ENCODE peak calls at places on chromosomes 5 and 9, in four cellular contexts. H is DMS153, W is MCF 10A, P is cardiac muscle cell. V is an unnamed sample.

GRCh38 chr5:181053760-181054122 is 13.7 kb downstream of the BTNL9 start:
- DNase-seq in H (no peak), W (no peak), P (no peak), V (no peak)

GRCh38 chr5:170985486-170985885 is 123.7 kb downstream of the RANBP17 start:
- DNase-seq in H (no peak), W (no peak), P (no peak), V (peak)

GRCh38 chr5:16723821-16724220 is 107.0 kb upstream of the RETREG1 start:
- DNase-seq in H (no peak), W (no peak), P (no peak), V (no peak)

GRCh38 chr5:78657201-78657600 is 8.6 kb upstream of the LHFPL2 start:
- DNase-seq in H (no peak), W (no peak), P (no peak), V (no peak)

GRCh38 chr5:34606101-34606500 is 50.0 kb upstream of the RAI14 start:
- DNase-seq in H (no peak), W (no peak), P (no peak), V (no peak)

GRCh38 chr9:116691607-116692006 is 4.5 kb downstream of the TRIM32 start:
- DNase-seq in H (no peak), W (no peak), P (no peak), V (no peak)

GRCh38 chr5:115100556-115100955 is 69.2 kb downstream of the TRIM36 start:
- DNase-seq in H (no peak), W (peak), P (no peak), V (no peak)

GRCh38 chr9:715310-715709 is 126.2 kb upstream of the DMRT1 start:
- DNase-seq in H (no peak), W (no peak), P (no peak), V (no peak)

GRCh38 chr5:132408456-132408855 is 38.9 kb downstream of the SLC22A5 start:
- DNase-seq in H (no peak), W (no peak), P (no peak), V (no peak)

GRCh38 chr9:117092582-117092981 is 322.3 kb downstream of the ASTN2 start:
- DNase-seq in H (no peak), W (peak), P (peak), V (peak)

GRCh38 chr5:167684251-167684650 is 607.2 kb upstream of the WWC1 start:
- DNase-seq in H (no peak), W (peak), P (no peak), V (no peak)

GRCh38 chr5:133977858-133978257 is 9.4 kb upstream of the C5orf15 start:
- DNase-seq in H (no peak), W (no peak), P (no peak), V (no peak)

GRCh38 chr5:143524338-143524929 is 120.9 kb upstream of the NR3C1 start:
- DNase-seq in H (no peak), W (no peak), P (no peak), V (no peak)

GRCh38 chr9:91192785-91193657 is 168.7 kb downstream of the AUH start:
- DNase-seq in H (peak), W (peak), P (peak), V (peak)

GRCh38 chr5:157459715-157460599 is at the start of gene NIPAL4:
- DNase-seq in H (no peak), W (peak), P (peak), V (peak)

GRCh38 chr9:124011460-124012301 is at the start of gene LHX2:
- DNase-seq in H (peak), W (peak), P (peak), V (peak)

GRCh38 chr5:110769282-110769681 is 30.5 kb downstream of the SLC25A46 start:
- DNase-seq in H (no peak), W (peak), P (no peak), V (no peak)

GRCh38 chr5:119022017-119022745 is 33.8 kb upstream of the DTWD2 start:
- DNase-seq in H (no peak), W (peak), P (no peak), V (peak)

GRCh38 chr5:27396998-27397397 is 358.6 kb upstream of the CDH9 start:
- DNase-seq in H (no peak), W (no peak), P (no peak), V (no peak)

GRCh38 chr5:41337240-41337639 is 123.9 kb upstream of the C6 start:
- DNase-seq in H (no peak), W (no peak), P (no peak), V (no peak)

GRCh38 chr9:134501266-134502181 is 140.1 kb upstream of the COL5A1 start:
- DNase-seq in H (no peak), W (no peak), P (peak), V (no peak)

GRCh38 chr9:19201899-19202891 is 28.3 kb upstream of the DENND4C start:
- DNase-seq in H (peak), W (no peak), P (peak), V (no peak)

GRCh38 chr9:134955156-134955555 is 37.4 kb upstream of the FCN1 start:
- DNase-seq in H (no peak), W (no peak), P (no peak), V (no peak)

GRCh38 chr9:137027369-137028012 is 546 bp downstream of the ABCA2 start:
- DNase-seq in H (no peak), W (no peak), P (peak), V (peak)

GRCh38 chr5:119578937-119579336 is 50.4 kb upstream of the FAM170A start:
- DNase-seq in H (no peak), W (peak), P (peak), V (peak)

GRCh38 chr9:120383999-120384924 is 195.7 kb downstream of the CDK5RAP2 start:
- DNase-seq in H (no peak), W (no peak), P (no peak), V (peak)

GRCh38 chr5:57937025-57937424 is 454.4 kb upstream of the ACTBL2 start:
- DNase-seq in H (no peak), W (no peak), P (no peak), V (no peak)

GRCh38 chr9:33698267-33698666 is 97.1 kb upstream of the PRSS3 start:
- DNase-seq in H (no peak), W (peak), P (no peak), V (no peak)

GRCh38 chr9:15961217-15961616 is 408.4 kb downstream of the CCDC171 start:
- DNase-seq in H (no peak), W (no peak), P (no peak), V (peak)

GRCh38 chr5:132752581-132753125 is 5.4 kb downstream of the CCNI2 start:
- DNase-seq in H (no peak), W (no peak), P (no peak), V (no peak)

GRCh38 chr5:170225326-170226137 is 7.3 kb upstream of the C5orf58 start:
- DNase-seq in H (no peak), W (peak), P (peak), V (peak)

GRCh38 chr5:43255704-43256103 is 57.5 kb downstream of the HMGCS1 start:
- DNase-seq in H (no peak), W (no peak), P (no peak), V (no peak)

GRCh38 chr5:40410231-40410861 is 269.4 kb upstream of the PTGER4 start:
- DNase-seq in H (peak), W (peak), P (no peak), V (no peak)

GRCh38 chr5:124741711-124742496 is 4.5 kb downstream of the ZNF608 start:
- DNase-seq in H (no peak), W (peak), P (peak), V (peak)

GRCh38 chr5:45696206-45696836 is at the start of gene HCN1:
- DNase-seq in H (no peak), W (no peak), P (peak), V (peak)

GRCh38 chr9:120265791-120266190 is 314.2 kb downstream of the CDK5RAP2 start:
- DNase-seq in H (peak), W (peak), P (peak), V (peak)

GRCh38 chr5:102583663-102584062 is 84.9 kb upstream of the SLCO6A1 start:
- DNase-seq in H (no peak), W (peak), P (peak), V (peak)

GRCh38 chr5:170483701-170484458 is 19.9 kb upstream of the KCNIP1 start:
- DNase-seq in H (peak), W (peak), P (no peak), V (peak)

V was measured in DMS53.